ENCODE peak calls at places on chromosomes 5 and 9, in nine cellular contexts. One of them, this sample, is unnamed.

GRCh38 chr5:178425621-178426068 is 164.5 kb downstream of the COL23A1 start:
- DNase-seq in cardiac fibroblast: no peak
- DNase-seq in NCI-H1092: no peak
- DNase-seq in upper lobe of right lung: no peak
- DNase-seq in amniotic stem cell: no peak
- DNase-seq in GM20000: no peak
- DNase-seq in putamen: no peak
- DNase-seq in HTR-8/SVneo: no peak
- DNase-seq in hypothalamus: no peak
- DNase-seq in this sample: no peak

GRCh38 chr5:141557681-141558136 is 61.1 kb downstream of the DIAPH1 start:
- DNase-seq in hypothalamus: peak; percentile 59
- DNase-seq in GM20000: peak; percentile 55
- DNase-seq in putamen: peak; percentile 95
- DNase-seq in amniotic stem cell: peak; percentile 93
- DNase-seq in upper lobe of right lung: peak; percentile 80
- DNase-seq in cardiac fibroblast: peak; percentile 99
- DNase-seq in NCI-H1092: peak; percentile 83
- DNase-seq in HTR-8/SVneo: peak; percentile 61
- DNase-seq in this sample: peak; percentile 53

GRCh38 chr5:172979778-172980177 is 3.8 kb upstream of the ATP6V0E1 start:
- DNase-seq in hypothalamus: no peak
- DNase-seq in amniotic stem cell: no peak
- DNase-seq in NCI-H1092: no peak
- DNase-seq in HTR-8/SVneo: no peak
- DNase-seq in cardiac fibroblast: no peak
- DNase-seq in GM20000: no peak
- DNase-seq in putamen: no peak
- DNase-seq in upper lobe of right lung: no peak
- DNase-seq in this sample: no peak

GRCh38 chr5:38613992-38614836 is 57.8 kb upstream of the LIFR start:
- DNase-seq in putamen: no peak
- DNase-seq in NCI-H1092: no peak
- DNase-seq in HTR-8/SVneo: no peak
- DNase-seq in hypothalamus: no peak
- DNase-seq in GM20000: no peak
- DNase-seq in amniotic stem cell: no peak
- DNase-seq in upper lobe of right lung: peak; percentile 78
- DNase-seq in cardiac fibroblast: no peak
- DNase-seq in this sample: no peak

GRCh38 chr9:127796225-127796813 is 6.4 kb upstream of the FPGS start:
- DNase-seq in cardiac fibroblast: peak; percentile 35
- DNase-seq in hypothalamus: no peak
- DNase-seq in HTR-8/SVneo: no peak
- DNase-seq in GM20000: no peak
- DNase-seq in NCI-H1092: peak; percentile 27
- DNase-seq in upper lobe of right lung: peak; percentile 82
- DNase-seq in putamen: no peak
- DNase-seq in amniotic stem cell: no peak
- DNase-seq in this sample: no peak

GRCh38 chr5:157860898-157861894 is 2.3 kb upstream of the CLINT1 start:
- DNase-seq in amniotic stem cell: no peak
- DNase-seq in hypothalamus: no peak
- DNase-seq in GM20000: peak; percentile 75
- DNase-seq in NCI-H1092: no peak
- DNase-seq in cardiac fibroblast: no peak
- DNase-seq in putamen: no peak
- DNase-seq in upper lobe of right lung: no peak
- DNase-seq in HTR-8/SVneo: no peak
- DNase-seq in this sample: peak; percentile 44

GRCh38 chr5:17854901-17855300 is 220.6 kb downstream of the TAF11L14 start:
- DNase-seq in putamen: no peak
- DNase-seq in HTR-8/SVneo: no peak
- DNase-seq in GM20000: no peak
- DNase-seq in upper lobe of right lung: no peak
- DNase-seq in hypothalamus: no peak
- DNase-seq in NCI-H1092: no peak
- DNase-seq in amniotic stem cell: no peak
- DNase-seq in cardiac fibroblast: no peak
- DNase-seq in this sample: no peak

GRCh38 chr5:170627271-170627670 is 123.5 kb downstream of the KCNIP1 start:
- DNase-seq in cardiac fibroblast: no peak
- DNase-seq in putamen: no peak
- DNase-seq in HTR-8/SVneo: no peak
- DNase-seq in NCI-H1092: no peak
- DNase-seq in hypothalamus: no peak
- DNase-seq in amniotic stem cell: no peak
- DNase-seq in GM20000: no peak
- DNase-seq in upper lobe of right lung: no peak
- DNase-seq in this sample: no peak

GRCh38 chr5:66828551-66829421 is 232.6 kb downstream of the MAST4 start:
- DNase-seq in GM20000: no peak
- DNase-seq in upper lobe of right lung: no peak
- DNase-seq in NCI-H1092: peak; percentile 3
- DNase-seq in hypothalamus: peak; percentile 25
- DNase-seq in cardiac fibroblast: peak; percentile 81
- DNase-seq in HTR-8/SVneo: no peak
- DNase-seq in amniotic stem cell: no peak
- DNase-seq in putamen: peak; percentile 79
- DNase-seq in this sample: no peak

GRCh38 chr5:83377131-83377865 is 94.2 kb upstream of the VCAN start:
- DNase-seq in hypothalamus: no peak
- DNase-seq in putamen: no peak
- DNase-seq in cardiac fibroblast: peak; percentile 51
- DNase-seq in amniotic stem cell: no peak
- DNase-seq in NCI-H1092: no peak
- DNase-seq in GM20000: no peak
- DNase-seq in upper lobe of right lung: no peak
- DNase-seq in HTR-8/SVneo: no peak
- DNase-seq in this sample: no peak

GRCh38 chr5:79875230-79875629 is 115.8 kb downstream of the MTX3 start:
- DNase-seq in NCI-H1092: no peak
- DNase-seq in HTR-8/SVneo: no peak
- DNase-seq in amniotic stem cell: no peak
- DNase-seq in upper lobe of right lung: no peak
- DNase-seq in hypothalamus: no peak
- DNase-seq in putamen: no peak
- DNase-seq in cardiac fibroblast: peak; percentile 12
- DNase-seq in GM20000: no peak
- DNase-seq in this sample: no peak

GRCh38 chr5:67283275-67283987 is 86.8 kb upstream of the CD180 start:
- DNase-seq in upper lobe of right lung: no peak
- DNase-seq in HTR-8/SVneo: no peak
- DNase-seq in putamen: peak; percentile 97
- DNase-seq in hypothalamus: peak; percentile 32
- DNase-seq in GM20000: no peak
- DNase-seq in amniotic stem cell: no peak
- DNase-seq in NCI-H1092: no peak
- DNase-seq in cardiac fibroblast: peak; percentile 33
- DNase-seq in this sample: no peak

GRCh38 chr9:115373000-115373709 is 255.2 kb upstream of the TNC start:
- DNase-seq in hypothalamus: no peak
- DNase-seq in amniotic stem cell: peak; percentile 66
- DNase-seq in HTR-8/SVneo: peak; percentile 71
- DNase-seq in cardiac fibroblast: peak; percentile 69
- DNase-seq in putamen: no peak
- DNase-seq in NCI-H1092: no peak
- DNase-seq in GM20000: peak; percentile 12
- DNase-seq in upper lobe of right lung: no peak
- DNase-seq in this sample: peak; percentile 3

GRCh38 chr9:35500130-35500748 is 10.3 kb downstream of the RUSC2 start:
- DNase-seq in cardiac fibroblast: peak; percentile 15
- DNase-seq in hypothalamus: no peak
- DNase-seq in NCI-H1092: no peak
- DNase-seq in GM20000: no peak
- DNase-seq in amniotic stem cell: no peak
- DNase-seq in HTR-8/SVneo: no peak
- DNase-seq in putamen: no peak
- DNase-seq in upper lobe of right lung: no peak
- DNase-seq in this sample: no peak

GRCh38 chr5:151570512-151571269 is 20.4 kb downstream of the FAT2 start:
- DNase-seq in putamen: no peak
- DNase-seq in cardiac fibroblast: no peak
- DNase-seq in HTR-8/SVneo: no peak
- DNase-seq in GM20000: no peak
- DNase-seq in NCI-H1092: no peak
- DNase-seq in amniotic stem cell: no peak
- DNase-seq in hypothalamus: no peak
- DNase-seq in upper lobe of right lung: no peak
- DNase-seq in this sample: no peak

GRCh38 chr5:159951834-159952233 is 35.6 kb downstream of the ADRA1B start:
- DNase-seq in upper lobe of right lung: no peak
- DNase-seq in NCI-H1092: no peak
- DNase-seq in cardiac fibroblast: no peak
- DNase-seq in GM20000: no peak
- DNase-seq in HTR-8/SVneo: no peak
- DNase-seq in putamen: no peak
- DNase-seq in hypothalamus: no peak
- DNase-seq in amniotic stem cell: no peak
- DNase-seq in this sample: no peak

GRCh38 chr5:72811849-72812248 is 4.6 kb upstream of the TNPO1 start:
- DNase-seq in amniotic stem cell: no peak
- DNase-seq in NCI-H1092: no peak
- DNase-seq in putamen: no peak
- DNase-seq in upper lobe of right lung: no peak
- DNase-seq in HTR-8/SVneo: no peak
- DNase-seq in cardiac fibroblast: no peak
- DNase-seq in GM20000: no peak
- DNase-seq in hypothalamus: no peak
- DNase-seq in this sample: no peak

This sample was measured in GM18507.